ENCODE peak calls at places on chromosomes 7 and 10, in four cellular contexts. D is MM.1S, Y is H1, M is astrocyte. U is an unnamed sample.

GRCh38 chr10:60367014-60367413 is 22.7 kb downstream of the ANK3 start:
- DNase-seq in D (no peak), Y (no peak), M (no peak), U (no peak)

GRCh38 chr7:137882261-137882668 is 35.5 kb upstream of the DGKI start:
- DNase-seq in D (no peak), Y (no peak), M (peak), U (peak)

GRCh38 chr10:32417906-32418547 is 27.9 kb upstream of the CCDC7 start:
- DNase-seq in D (no peak), Y (no peak), M (peak), U (no peak)

GRCh38 chr7:146296028-146296427 is 179.4 kb downstream of the CNTNAP2 start:
- DNase-seq in D (no peak), Y (no peak), M (no peak), U (no peak)

GRCh38 chr7:73623798-73624668 is at the start of gene MLXIPL:
- DNase-seq in D (no peak), Y (peak), M (no peak), U (no peak)

GRCh38 chr10:51405580-51406367 is 293.6 kb downstream of the CSTF2T start:
- DNase-seq in D (no peak), Y (no peak), M (peak), U (no peak)

GRCh38 chr7:130281227-130281626 is 11.7 kb upstream of the CPA4 start:
- DNase-seq in D (no peak), Y (no peak), M (peak), U (no peak)

GRCh38 chr7:48728799-48729198 is 195.5 kb upstream of the CDC14C start:
- DNase-seq in D (no peak), Y (no peak), M (no peak), U (no peak)

GRCh38 chr10:26334932-26335573 is 103.1 kb upstream of the APBB1IP start:
- DNase-seq in D (peak), Y (peak), M (peak), U (peak)

GRCh38 chr7:47804767-47805545 is 143.3 kb downstream of the PKD1L1 start:
- DNase-seq in D (no peak), Y (no peak), M (peak), U (no peak)

DNA sequence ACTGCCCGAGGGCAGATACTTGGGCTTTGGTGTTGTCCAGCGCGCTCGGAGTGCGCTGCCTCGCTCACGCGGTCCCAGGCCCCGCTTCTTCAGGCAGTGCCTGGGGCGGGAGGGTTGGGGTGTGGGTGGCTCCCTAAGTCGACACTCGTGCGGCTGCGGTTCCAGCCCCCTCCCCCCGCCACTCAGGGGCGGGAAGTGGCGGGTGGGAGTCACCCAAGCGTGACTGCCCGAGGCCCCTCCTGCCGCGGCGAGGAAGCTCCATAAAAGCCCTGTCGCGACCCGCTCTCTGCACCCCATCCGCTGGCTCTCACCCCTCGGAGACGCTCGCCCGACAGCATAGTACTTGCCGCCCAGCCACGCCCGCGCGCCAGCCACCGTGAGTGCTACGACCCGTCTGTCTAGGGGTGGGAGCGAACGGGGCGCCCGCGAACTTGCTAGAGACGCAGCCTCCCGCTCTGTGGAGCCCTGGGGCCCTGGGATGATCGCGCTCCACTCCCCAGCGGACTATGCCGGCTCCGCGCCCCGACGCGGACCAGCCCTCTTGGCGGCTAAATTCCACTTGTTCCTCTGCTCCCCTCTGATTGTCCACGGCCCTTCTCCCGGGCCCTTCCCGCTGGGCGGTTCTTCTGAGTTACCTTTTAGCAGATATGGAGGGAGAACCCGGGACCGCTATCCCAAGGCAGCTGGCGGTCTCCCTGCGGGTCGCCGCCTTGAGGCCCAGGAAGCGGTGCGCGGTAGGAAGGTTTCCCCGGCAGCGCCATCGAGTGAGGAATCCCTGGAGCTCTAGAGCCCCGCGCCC is at the start of gene NPY:
- DNase-seq in D (no peak), Y (peak), M (no peak), U (no peak)
- TF ChIP-seq EZH2 in D (no peak), Y (peak), M (peak), U (peak)

DNA sequence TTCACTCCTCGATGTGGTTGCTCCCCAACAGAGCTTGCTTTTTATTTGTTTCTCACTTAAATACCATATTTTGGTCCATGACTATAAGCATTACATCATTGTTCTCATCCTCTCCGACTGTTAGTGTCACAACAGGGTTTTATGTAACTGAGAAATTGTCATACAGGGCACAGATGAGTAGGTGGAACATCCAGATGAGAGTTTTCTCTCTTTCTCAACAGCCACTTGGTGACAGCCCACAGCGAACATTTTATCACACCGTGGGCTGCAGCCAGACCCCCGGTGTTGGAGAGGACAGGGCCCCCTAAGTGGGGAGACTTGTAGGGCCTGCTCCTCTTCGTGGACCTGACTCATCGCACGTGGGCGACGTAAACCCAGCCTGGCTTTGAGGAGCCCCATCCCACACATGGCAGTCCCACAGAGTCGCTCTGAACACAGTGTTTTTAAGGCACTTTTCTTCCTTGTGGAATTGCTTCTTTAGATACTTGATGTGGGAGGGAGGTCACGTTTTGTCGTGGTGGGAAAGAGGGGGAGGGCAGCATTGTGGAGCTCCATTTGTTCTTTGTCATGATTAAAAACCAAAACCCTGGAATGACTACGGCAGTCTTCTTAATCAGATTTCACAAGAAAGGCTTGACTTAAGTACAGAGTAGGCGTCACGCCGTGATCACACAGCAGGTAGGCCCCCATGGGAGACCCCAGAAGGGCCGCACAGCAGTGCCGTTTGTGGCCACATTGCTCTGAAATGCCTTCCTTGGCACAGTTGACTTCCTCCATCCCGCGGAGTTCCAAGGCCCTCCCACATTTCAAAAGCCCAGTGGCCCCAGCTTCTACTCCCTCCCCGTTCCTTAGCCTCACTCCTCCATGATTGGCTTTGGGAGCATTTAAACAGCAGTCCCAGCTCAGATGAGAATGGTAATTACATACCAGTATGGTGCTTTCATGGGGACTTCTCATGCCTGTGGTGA is 220.6 kb downstream of the CCDC3 start:
- DNase-seq in D (no peak), Y (no peak), M (peak), U (no peak)
- TF ChIP-seq EZH2 in D (no peak), Y (no peak), M (no peak), U (no peak)

DNA sequence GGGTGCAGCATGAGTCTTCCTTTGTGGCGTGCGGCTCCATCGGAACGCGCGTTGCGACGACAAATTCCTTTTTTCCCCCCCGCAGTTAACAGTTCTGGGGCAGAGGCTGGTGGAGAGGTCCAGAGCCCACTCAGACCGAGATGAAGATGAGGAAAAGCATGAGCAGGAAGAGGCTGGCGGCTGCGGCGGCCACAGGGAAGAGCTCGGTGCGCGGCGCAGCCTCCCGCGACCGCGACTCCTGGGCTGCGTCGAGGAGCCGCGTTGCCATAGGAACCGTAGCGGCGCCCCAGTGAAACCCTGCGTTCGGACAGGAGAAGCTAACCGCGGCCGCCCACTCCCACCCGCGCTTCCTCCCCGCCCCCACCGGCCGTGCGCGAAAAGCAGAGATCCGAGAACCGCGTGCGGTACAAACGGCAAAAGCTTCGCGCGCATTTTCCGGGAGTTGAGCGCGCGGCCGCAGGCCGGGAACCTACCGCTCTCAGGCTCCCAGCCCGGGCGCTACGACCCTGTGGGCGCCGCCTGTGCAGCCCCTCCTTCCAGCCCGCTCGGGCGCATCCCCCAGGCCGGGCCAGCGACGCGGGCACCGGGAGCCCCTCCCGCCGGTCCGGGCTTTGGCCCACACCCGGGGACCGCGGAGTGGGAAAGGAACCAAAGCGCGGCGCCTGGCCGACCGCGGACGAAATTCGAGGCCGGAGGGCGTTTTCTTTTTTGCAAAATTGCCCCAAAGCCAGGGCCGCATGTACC is 130.7 kb downstream of the SPAG6 start:
- DNase-seq in D (no peak), Y (peak), M (no peak), U (no peak)
- TF ChIP-seq EZH2 in D (no peak), Y (peak), M (peak), U (peak)

DNA sequence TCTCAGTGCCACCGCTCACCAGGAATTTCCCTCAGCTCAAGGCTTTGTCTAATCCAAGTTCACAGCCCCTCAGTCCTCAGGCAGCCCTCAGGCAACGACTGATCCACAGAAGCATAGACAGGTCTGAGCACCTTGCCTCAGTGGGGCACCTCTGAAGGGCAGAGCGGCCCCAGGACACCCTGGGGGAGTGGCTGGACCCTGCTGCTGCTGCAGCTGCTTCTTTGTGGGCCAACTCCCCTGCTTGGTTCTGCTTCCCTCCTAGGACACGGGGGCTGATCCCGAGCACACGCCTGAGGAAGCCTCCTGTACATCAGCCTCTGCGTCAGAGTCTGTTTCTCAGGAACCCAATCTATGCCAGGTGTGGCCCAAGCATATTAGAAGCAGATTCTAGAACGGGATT is 16.2 kb downstream of the CUZD1 start:
- DNase-seq in D (no peak), Y (no peak), M (no peak), U (no peak)
- TF ChIP-seq EZH2 in D (no peak), Y (no peak), M (no peak), U (no peak)

GRCh38 chr10:116850058-116850611 is 836 bp downstream of the ENO4 start:
- DNase-seq in D (no peak), Y (no peak), M (no peak), U (no peak)

GRCh38 chr10:116848912-116849270 is 408 bp upstream of the ENO4 start:
- DNase-seq in D (no peak), Y (no peak), M (no peak), U (no peak)

GRCh38 chr10:116848032-116848911 is 1.0 kb upstream of the ENO4 start:
- DNase-seq in D (peak), Y (no peak), M (peak), U (no peak)

GRCh38 chr10:116852246-116852645 is 2.9 kb downstream of the ENO4 start:
- DNase-seq in D (no peak), Y (no peak), M (no peak), U (no peak)

DNA sequence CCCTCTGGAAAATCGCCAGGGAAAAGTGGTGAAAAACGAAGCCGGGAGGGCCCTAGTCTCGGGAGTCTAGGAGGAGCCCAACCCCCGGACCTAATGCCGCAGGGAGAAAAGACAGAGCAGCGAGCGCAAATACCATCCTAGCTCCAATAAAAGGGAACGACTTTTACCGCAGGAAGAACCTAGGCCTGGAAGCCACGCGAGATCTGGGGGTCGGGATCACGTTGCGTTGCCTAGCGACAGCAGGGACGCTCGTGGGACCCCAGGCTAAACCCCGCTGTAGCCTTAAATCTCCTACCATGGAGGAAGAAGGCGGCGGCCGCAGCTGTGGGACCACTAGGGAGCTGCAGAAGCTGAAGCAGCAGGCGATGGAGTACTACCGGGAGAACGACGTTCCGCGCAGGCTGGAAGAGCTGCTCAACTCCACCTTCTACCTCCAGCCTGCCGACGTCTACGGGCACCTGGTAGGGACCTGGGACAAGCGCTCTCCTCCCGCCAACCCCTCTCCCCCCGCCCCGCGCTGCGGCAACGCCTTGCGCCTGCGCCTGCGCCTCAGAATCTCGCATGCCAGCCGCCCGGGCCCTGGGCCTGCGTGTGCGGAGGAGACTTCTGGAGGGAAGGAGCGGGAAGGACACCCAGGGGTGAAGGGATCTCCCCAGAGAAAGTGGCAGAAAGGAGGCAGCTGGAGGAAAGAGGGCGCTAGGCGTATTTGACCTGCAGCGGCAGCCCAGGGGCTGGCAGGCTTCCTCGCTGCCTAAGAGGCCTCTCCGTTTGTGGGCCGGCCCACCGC is at the start of gene ENO4:
- DNase-seq in D (peak), Y (peak), M (peak), U (peak)
- TF ChIP-seq EZH2 in D (no peak), Y (no peak), M (peak), U (no peak)

GRCh38 chr10:112952282-112952991 is 2.4 kb downstream of the TCF7L2 start:
- DNase-seq in D (no peak), Y (no peak), M (peak), U (no peak)

GRCh38 chr10:112949128-112949823 is 771 bp upstream of the TCF7L2 start:
- DNase-seq in D (no peak), Y (no peak), M (peak), U (no peak)

GRCh38 chr10:112951349-112952281 is 1.6 kb downstream of the TCF7L2 start:
- DNase-seq in D (peak), Y (peak), M (peak), U (peak)

GRCh38 chr10:112949875-112950507 is at the start of gene TCF7L2:
- DNase-seq in D (peak), Y (peak), M (peak), U (peak)

GRCh38 chr10:112950714-112951348 is 784 bp downstream of the TCF7L2 start:
- DNase-seq in D (peak), Y (no peak), M (peak), U (no peak)
- TF ChIP-seq EZH2 in D (peak), Y (no peak), M (no peak), U (no peak)

GRCh38 chr7:290554-291301 is 758 bp downstream of the FOXL3 start:
- DNase-seq in D (no peak), Y (no peak), M (no peak), U (no peak)

GRCh38 chr7:288671-289101 is 1.3 kb upstream of the FOXL3 start:
- DNase-seq in D (no peak), Y (no peak), M (no peak), U (no peak)

GRCh38 chr7:291302-292092 is 1.5 kb downstream of the FOXL3 start:
- DNase-seq in D (no peak), Y (no peak), M (peak), U (no peak)

GRCh38 chr7:289209-289755 is 688 bp upstream of the FOXL3 start:
- DNase-seq in D (no peak), Y (no peak), M (no peak), U (no peak)

GRCh38 chr7:289756-290553 is at the start of gene FOXL3:
- DNase-seq in D (no peak), Y (peak), M (no peak), U (no peak)
- TF ChIP-seq EZH2 in D (no peak), Y (peak), M (peak), U (no peak)

GRCh38 chr7:126441745-126442144 is 811.0 kb downstream of the GRM8 start:
- DNase-seq in D (no peak), Y (no peak), M (no peak), U (no peak)

GRCh38 chr7:126445991-126446390 is 806.8 kb downstream of the GRM8 start:
- DNase-seq in D (peak), Y (no peak), M (no peak), U (no peak)

GRCh38 chr7:126447984-126448383 is 804.8 kb downstream of the GRM8 start:
- DNase-seq in D (no peak), Y (no peak), M (no peak), U (no peak)

GRCh38 chr7:126440542-126440941 is 812.2 kb downstream of the GRM8 start:
- DNase-seq in D (no peak), Y (no peak), M (no peak), U (no peak)

GRCh38 chr7:126443951-126444350 is 808.8 kb downstream of the GRM8 start:
- DNase-seq in D (no peak), Y (no peak), M (no peak), U (no peak)
- TF ChIP-seq EZH2 in D (no peak), Y (no peak), M (no peak), U (no peak)

GRCh38 chr7:122302826-122303521 is 1.6 kb downstream of the FEZF1 start:
- DNase-seq in D (peak), Y (no peak), M (no peak), U (no peak)
- TF ChIP-seq EZH2 in D (no peak), Y (no peak), M (peak), U (peak)

GRCh38 chr10:100750291-100751210 is 5.2 kb downstream of the PAX2 start:
- DNase-seq in D (no peak), Y (peak), M (no peak), U (no peak)

GRCh38 chr10:100747826-100748231 is 2.4 kb downstream of the PAX2 start:
- DNase-seq in D (no peak), Y (no peak), M (no peak), U (no peak)

GRCh38 chr10:100748251-100749058 is 3.1 kb downstream of the PAX2 start:
- DNase-seq in D (no peak), Y (peak), M (no peak), U (no peak)

GRCh38 chr10:100749059-100749308 is 3.6 kb downstream of the PAX2 start:
- DNase-seq in D (no peak), Y (no peak), M (no peak), U (no peak)

GRCh38 chr10:100749309-100750217 is 4.2 kb downstream of the PAX2 start:
- DNase-seq in D (no peak), Y (peak), M (no peak), U (no peak)
- TF ChIP-seq EZH2 in D (no peak), Y (peak), M (peak), U (peak)

U was measured in keratinocyte.